ENCODE peak calls at places on chromosome 21, in four cellular contexts. B, Y, L and D are unnamed samples.

GRCh38 chr21:15309022-15309590 is 244.3 kb upstream of the NRIP1 start:
- DNase-seq in B (no peak), Y (no peak), L (no peak), D (no peak)

GRCh38 chr21:38531610-38532009 is 33.3 kb upstream of the ERG start:
- DNase-seq in B (no peak), Y (no peak), L (no peak), D (no peak)

GRCh38 chr21:19684328-19684727 is 1280.7 kb upstream of the TMPRSS15 start:
- DNase-seq in B (no peak), Y (no peak), L (no peak), D (no peak)

GRCh38 chr21:25501448-25501847 is 105.8 kb downstream of the MRPL39 start:
- DNase-seq in B (no peak), Y (no peak), L (no peak), D (no peak)

GRCh38 chr21:33309778-33310177 is 15.0 kb upstream of the IFNAR1 start:
- DNase-seq in B (no peak), Y (no peak), L (no peak), D (no peak)

GRCh38 chr21:14321042-14321441 is 61.9 kb downstream of the HSPA13 start:
- DNase-seq in B (no peak), Y (no peak), L (no peak), D (no peak)

GRCh38 chr21:39715804-39716397 is 29.1 kb upstream of the IGSF5 start:
- DNase-seq in B (peak; percentile 68), Y (no peak), L (peak; percentile 73), D (peak; percentile 33)

GRCh38 chr21:39595465-39595864 is 17.3 kb upstream of the B3GALT5 start:
- DNase-seq in B (no peak), Y (no peak), L (no peak), D (no peak)

GRCh38 chr21:35479529-35479928 is 430.4 kb upstream of the RUNX1 start:
- DNase-seq in B (no peak), Y (no peak), L (no peak), D (no peak)

GRCh38 chr21:34091032-34091431 is 17.7 kb downstream of the MRPS6 start:
- DNase-seq in B (no peak), Y (no peak), L (no peak), D (no peak)

GRCh38 chr21:39668369-39668768 is 55.6 kb downstream of the B3GALT5 start:
- DNase-seq in B (no peak), Y (no peak), L (no peak), D (no peak)

GRCh38 chr21:29676395-29676794 is 263.4 kb downstream of the GRIK1 start:
- DNase-seq in B (no peak), Y (no peak), L (no peak), D (no peak)

GRCh38 chr21:35511298-35512162 is 462.4 kb upstream of the RUNX1 start:
- DNase-seq in B (no peak), Y (no peak), L (no peak), D (no peak)

GRCh38 chr21:21963911-21964310 is 965.7 kb downstream of the NCAM2 start:
- DNase-seq in B (no peak), Y (no peak), L (no peak), D (no peak)

GRCh38 chr21:34187935-34188334 is 114.6 kb downstream of the MRPS6 start:
- DNase-seq in B (no peak), Y (no peak), L (no peak), D (no peak)

GRCh38 chr21:14911351-14911750 is 153.4 kb downstream of the NRIP1 start:
- DNase-seq in B (no peak), Y (no peak), L (no peak), D (no peak)

GRCh38 chr21:37863842-37864241 is 52.4 kb downstream of the KCNJ6 start:
- DNase-seq in B (no peak), Y (no peak), L (no peak), D (no peak)

GRCh38 chr21:24367936-24368335 is 1239.3 kb downstream of the MRPL39 start:
- DNase-seq in B (no peak), Y (no peak), L (no peak), D (no peak)

GRCh38 chr21:34877485-34878128 is 171.5 kb downstream of the RUNX1 start:
- DNase-seq in B (no peak), Y (no peak), L (no peak), D (no peak)

GRCh38 chr21:35470522-35470921 is 421.4 kb upstream of the RUNX1 start:
- DNase-seq in B (peak; percentile 55), Y (no peak), L (no peak), D (no peak)

GRCh38 chr21:32921632-32922230 is 104.0 kb upstream of the OLIG2 start:
- DNase-seq in B (peak; percentile 67), Y (no peak), L (peak; percentile 80), D (no peak)

GRCh38 chr21:21151231-21151630 is 153.0 kb downstream of the NCAM2 start:
- DNase-seq in B (no peak), Y (no peak), L (no peak), D (no peak)

GRCh38 chr21:34636961-34637360 is 22.0 kb upstream of the RCAN1 start:
- DNase-seq in B (no peak), Y (no peak), L (no peak), D (no peak)

GRCh38 chr21:35036521-35037383 is 12.3 kb downstream of the RUNX1 start:
- DNase-seq in B (no peak), Y (no peak), L (no peak), D (peak; percentile 32)

GRCh38 chr21:15005391-15005790 is 59.4 kb downstream of the NRIP1 start:
- DNase-seq in B (no peak), Y (no peak), L (peak; percentile 55), D (no peak)

GRCh38 chr21:33158654-33159053 is 71.1 kb upstream of the IFNAR2 start:
- DNase-seq in B (no peak), Y (no peak), L (no peak), D (no peak)

DNA sequence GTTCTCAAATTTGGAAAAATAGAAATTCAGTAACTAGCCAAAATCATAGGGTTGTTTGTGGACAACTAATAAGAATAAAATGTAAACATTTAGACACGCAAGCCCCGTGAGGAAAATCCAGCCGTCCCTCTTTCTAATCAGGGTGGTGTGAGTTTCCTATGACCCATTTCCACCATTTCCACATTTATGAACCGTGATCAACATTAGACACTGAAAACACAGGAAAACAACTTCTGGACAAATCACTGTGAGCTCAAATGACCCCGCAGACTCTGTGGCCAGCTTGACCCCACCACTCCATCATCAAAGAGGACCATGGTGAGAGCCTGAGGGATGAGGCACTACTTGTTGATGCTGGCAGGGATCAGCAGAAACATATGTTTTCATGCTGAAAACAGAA is 101.0 kb downstream of the SIM2 start:
- DNase-seq in B (no peak), Y (no peak), L (no peak), D (no peak)
- H3K4me2 ChIP-seq in B (no peak overlapping the region), Y (no peak overlapping the region), L (no peak overlapping the region), D (no peak overlapping the region)

GRCh38 chr21:45991606-45992301 is 10.2 kb downstream of the COL6A1 start:
- DNase-seq in B (no peak), Y (no peak), L (no peak), D (no peak)
- TF ChIP-seq CBX5 in B (no peak), Y (no peak), L (no peak), D (no peak)

GRCh38 chr21:43623588-43623987 is 35.7 kb downstream of the HSF2BP start:
- DNase-seq in B (no peak), Y (no peak), L (no peak), D (no peak)

GRCh38 chr21:43624343-43624742 is 34.9 kb downstream of the HSF2BP start:
- DNase-seq in B (no peak), Y (no peak), L (no peak), D (no peak)

GRCh38 chr21:43619856-43620255 is 39.4 kb downstream of the HSF2BP start:
- DNase-seq in B (no peak), Y (no peak), L (no peak), D (no peak)

GRCh38 chr21:43619344-43619743 is 39.9 kb downstream of the HSF2BP start:
- DNase-seq in B (no peak), Y (no peak), L (no peak), D (no peak)

DNA sequence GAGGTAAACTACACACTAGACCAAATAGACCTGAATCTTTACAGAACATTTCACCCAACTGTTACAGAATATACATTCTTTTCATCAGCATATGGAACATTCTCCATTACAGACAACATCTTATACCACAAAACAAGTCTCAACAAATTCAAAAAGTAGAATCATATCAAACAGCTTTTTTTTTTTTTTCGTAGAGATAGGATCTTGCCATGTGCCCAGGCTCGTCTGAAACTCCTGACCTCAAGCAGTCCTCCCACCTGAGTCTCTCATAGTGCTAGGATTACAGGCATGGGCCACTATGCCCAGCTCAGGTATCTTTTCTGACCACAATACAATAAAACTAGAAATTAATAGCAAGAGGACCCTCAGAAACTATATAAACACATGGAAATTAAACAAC is 36.5 kb downstream of the HSF2BP start:
- DNase-seq in B (no peak), Y (no peak), L (no peak), D (no peak)
- H3K4me2 ChIP-seq in B (no peak overlapping the region), Y (no peak overlapping the region), L (no peak overlapping the region), D (no peak overlapping the region)

GRCh38 chr21:41431788-41432548 is 5.9 kb downstream of the MX1 start:
- DNase-seq in B (no peak), Y (peak; percentile 56), L (peak; percentile 26), D (no peak)
- TF ChIP-seq CBX5 in B (no peak), Y (peak; percentile 19), L (no peak), D (no peak)

GRCh38 chr21:43989401-43989800 is 22.7 kb upstream of the TRAPPC10 start:
- DNase-seq in B (no peak), Y (no peak), L (no peak), D (no peak)
- H3K4me2 ChIP-seq in B (no peak overlapping the region), Y (no peak overlapping the region), L (no peak overlapping the region), D (no peak overlapping the region)